ENCODE peak calls at places on chromosomes 16 and 17, in six cellular contexts. One of them, this sample, is unnamed. For H3K4me1, the result is how much of the 10 kb centered on the place peaks cover.

GRCh38 chr17:21548236-21548635 is 144.1 kb upstream of the KCNJ18 start:
- DNase-seq in mucosa of descending colon: no peak
- DNase-seq in BE2C: no peak
- DNase-seq in right cardiac atrium: no peak
- DNase-seq in upper lobe of left lung: no peak
- DNase-seq in adipocyte: peak
- DNase-seq in this sample: no peak

GRCh38 chr16:50846511-50846910 is 104.6 kb downstream of the CYLD start:
- DNase-seq in right cardiac atrium: no peak
- DNase-seq in adipocyte: no peak
- DNase-seq in BE2C: no peak
- DNase-seq in upper lobe of left lung: no peak
- DNase-seq in mucosa of descending colon: no peak
- DNase-seq in this sample: no peak

GRCh38 chr16:84635702-84636101 is 12.6 kb upstream of the KLHL36 start:
- DNase-seq in mucosa of descending colon: no peak
- DNase-seq in upper lobe of left lung: no peak
- DNase-seq in adipocyte: no peak
- DNase-seq in BE2C: no peak
- DNase-seq in right cardiac atrium: no peak
- DNase-seq in this sample: no peak

GRCh38 chr17:20246692-20247091 is 220.6 kb downstream of the LGALS9B start:
- DNase-seq in adipocyte: no peak
- DNase-seq in mucosa of descending colon: no peak
- DNase-seq in BE2C: no peak
- DNase-seq in upper lobe of left lung: no peak
- DNase-seq in right cardiac atrium: no peak
- DNase-seq in this sample: no peak

GRCh38 chr16:263182-263774 is 12.5 kb downstream of the RGS11 start:
- DNase-seq in upper lobe of left lung: peak
- DNase-seq in mucosa of descending colon: no peak
- DNase-seq in adipocyte: no peak
- DNase-seq in right cardiac atrium: no peak
- DNase-seq in BE2C: no peak
- DNase-seq in this sample: peak

GRCh38 chr17:48002208-48002919 is 31.5 kb downstream of the CDK5RAP3 start:
- DNase-seq in right cardiac atrium: no peak
- DNase-seq in BE2C: peak
- DNase-seq in upper lobe of left lung: no peak
- DNase-seq in mucosa of descending colon: no peak
- DNase-seq in adipocyte: peak
- DNase-seq in this sample: peak

GRCh38 chr17:8189041-8189710 is 804 bp downstream of the BORCS6 start:
- DNase-seq in adipocyte: no peak
- DNase-seq in upper lobe of left lung: no peak
- DNase-seq in mucosa of descending colon: peak
- DNase-seq in BE2C: peak
- DNase-seq in right cardiac atrium: peak
- DNase-seq in this sample: peak

GRCh38 chr16:79653337-79654000 is 52.9 kb upstream of the MAF start:
- DNase-seq in adipocyte: no peak
- DNase-seq in mucosa of descending colon: peak
- DNase-seq in upper lobe of left lung: no peak
- DNase-seq in right cardiac atrium: peak
- DNase-seq in BE2C: no peak
- DNase-seq in this sample: no peak

GRCh38 chr17:67663445-67663844 is 54.3 kb upstream of the NOL11 start:
- DNase-seq in upper lobe of left lung: no peak
- DNase-seq in adipocyte: no peak
- DNase-seq in BE2C: no peak
- DNase-seq in right cardiac atrium: no peak
- DNase-seq in mucosa of descending colon: no peak
- DNase-seq in this sample: no peak

GRCh38 chr17:48642059-48642842 is 16.1 kb upstream of the HOXB9 start:
- DNase-seq in right cardiac atrium: no peak
- DNase-seq in BE2C: no peak
- DNase-seq in adipocyte: no peak
- DNase-seq in upper lobe of left lung: peak
- DNase-seq in mucosa of descending colon: peak
- DNase-seq in this sample: peak

GRCh38 chr17:61081959-61082358 is 317.7 kb upstream of the TBX2 start:
- DNase-seq in BE2C: no peak
- DNase-seq in upper lobe of left lung: no peak
- DNase-seq in mucosa of descending colon: no peak
- DNase-seq in right cardiac atrium: no peak
- DNase-seq in adipocyte: no peak
- DNase-seq in this sample: no peak

GRCh38 chr17:9928601-9929341 is 23.7 kb upstream of the RCVRN start:
- DNase-seq in right cardiac atrium: no peak
- DNase-seq in adipocyte: peak
- DNase-seq in BE2C: no peak
- DNase-seq in upper lobe of left lung: no peak
- DNase-seq in mucosa of descending colon: no peak
- DNase-seq in this sample: no peak

GRCh38 chr16:22814330-22815105 is 556 bp downstream of the HS3ST2 start:
- DNase-seq in adipocyte: no peak
- DNase-seq in mucosa of descending colon: no peak
- DNase-seq in upper lobe of left lung: peak
- DNase-seq in BE2C: peak
- DNase-seq in right cardiac atrium: peak
- DNase-seq in this sample: peak

GRCh38 chr16:180101-180920 is at the start of gene HBQ1:
- DNase-seq in mucosa of descending colon: no peak
- DNase-seq in BE2C: peak
- DNase-seq in right cardiac atrium: no peak
- DNase-seq in upper lobe of left lung: peak
- DNase-seq in adipocyte: peak
- DNase-seq in this sample: peak

GRCh38 chr16:82509636-82510035 is 117.1 kb upstream of the CDH13 start:
- DNase-seq in BE2C: no peak
- DNase-seq in upper lobe of left lung: peak
- DNase-seq in adipocyte: no peak
- DNase-seq in mucosa of descending colon: no peak
- DNase-seq in right cardiac atrium: no peak
- DNase-seq in this sample: no peak

GRCh38 chr16:25005445-25006306 is 9.5 kb downstream of the ARHGAP17 start:
- DNase-seq in right cardiac atrium: no peak
- DNase-seq in upper lobe of left lung: no peak
- DNase-seq in BE2C: no peak
- DNase-seq in adipocyte: peak
- DNase-seq in mucosa of descending colon: no peak
- DNase-seq in this sample: no peak

GRCh38 chr16:25010542-25010941 is 4.6 kb downstream of the ARHGAP17 start:
- DNase-seq in BE2C: no peak
- DNase-seq in upper lobe of left lung: no peak
- DNase-seq in mucosa of descending colon: no peak
- DNase-seq in adipocyte: no peak
- DNase-seq in right cardiac atrium: no peak
- DNase-seq in this sample: no peak

GRCh38 chr16:25009822-25010221 is 5.3 kb downstream of the ARHGAP17 start:
- DNase-seq in upper lobe of left lung: no peak
- DNase-seq in adipocyte: no peak
- DNase-seq in BE2C: no peak
- DNase-seq in mucosa of descending colon: no peak
- DNase-seq in right cardiac atrium: no peak
- DNase-seq in this sample: no peak

GRCh38 chr16:25007284-25007984 is 7.7 kb downstream of the ARHGAP17 start:
- DNase-seq in adipocyte: peak
- DNase-seq in BE2C: no peak
- DNase-seq in right cardiac atrium: no peak
- DNase-seq in mucosa of descending colon: no peak
- DNase-seq in upper lobe of left lung: no peak
- DNase-seq in this sample: peak

GRCh38 chr16:25006504-25007055 is 8.6 kb downstream of the ARHGAP17 start:
- DNase-seq in BE2C: peak
- DNase-seq in mucosa of descending colon: no peak
- DNase-seq in adipocyte: peak
- DNase-seq in right cardiac atrium: no peak
- DNase-seq in upper lobe of left lung: no peak
- DNase-seq in this sample: no peak
- H3K4me1 ChIP-seq in BE2C: under half
- H3K4me1 ChIP-seq in mucosa of descending colon: under half
- H3K4me1 ChIP-seq in adipocyte: under half
- H3K4me1 ChIP-seq in right cardiac atrium: under half
- H3K4me1 ChIP-seq in upper lobe of left lung: half or more
- H3K4me1 ChIP-seq in this sample: half or more

DNA sequence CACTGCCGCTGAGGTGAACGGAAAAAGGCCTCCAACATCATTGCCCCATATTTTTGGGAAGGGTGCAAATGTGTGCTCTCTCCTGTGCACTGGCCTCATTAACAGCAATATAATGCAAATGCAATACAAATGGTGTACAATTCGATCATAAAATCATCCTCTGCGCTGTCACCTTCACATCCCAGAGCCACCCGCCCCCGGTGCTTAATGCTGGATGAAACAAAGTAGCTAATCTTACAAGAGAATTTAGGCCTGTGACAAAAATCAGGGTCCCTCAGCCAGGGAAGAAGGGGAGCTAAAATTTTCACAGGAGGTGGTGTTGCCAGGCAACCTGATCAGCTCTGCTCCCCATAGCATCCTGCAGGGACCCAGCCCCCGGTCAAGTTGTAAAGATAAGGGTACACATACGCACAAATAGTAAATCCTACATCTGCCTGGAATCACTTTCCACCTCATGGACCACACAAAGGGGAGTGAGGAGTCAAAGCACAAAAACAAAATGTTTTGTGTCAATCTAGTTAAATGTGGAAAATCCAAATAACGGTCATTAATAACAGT is 3.0 kb downstream of the TBC1D16 start:
- DNase-seq in adipocyte: no peak
- DNase-seq in upper lobe of left lung: no peak
- DNase-seq in mucosa of descending colon: peak
- DNase-seq in BE2C: no peak
- DNase-seq in right cardiac atrium: no peak
- DNase-seq in this sample: peak
- H3K4me1 ChIP-seq in adipocyte: half or more
- H3K4me1 ChIP-seq in upper lobe of left lung: half or more
- H3K4me1 ChIP-seq in mucosa of descending colon: under half
- H3K4me1 ChIP-seq in BE2C: under half
- H3K4me1 ChIP-seq in right cardiac atrium: under half
- H3K4me1 ChIP-seq in this sample: under half

DNA sequence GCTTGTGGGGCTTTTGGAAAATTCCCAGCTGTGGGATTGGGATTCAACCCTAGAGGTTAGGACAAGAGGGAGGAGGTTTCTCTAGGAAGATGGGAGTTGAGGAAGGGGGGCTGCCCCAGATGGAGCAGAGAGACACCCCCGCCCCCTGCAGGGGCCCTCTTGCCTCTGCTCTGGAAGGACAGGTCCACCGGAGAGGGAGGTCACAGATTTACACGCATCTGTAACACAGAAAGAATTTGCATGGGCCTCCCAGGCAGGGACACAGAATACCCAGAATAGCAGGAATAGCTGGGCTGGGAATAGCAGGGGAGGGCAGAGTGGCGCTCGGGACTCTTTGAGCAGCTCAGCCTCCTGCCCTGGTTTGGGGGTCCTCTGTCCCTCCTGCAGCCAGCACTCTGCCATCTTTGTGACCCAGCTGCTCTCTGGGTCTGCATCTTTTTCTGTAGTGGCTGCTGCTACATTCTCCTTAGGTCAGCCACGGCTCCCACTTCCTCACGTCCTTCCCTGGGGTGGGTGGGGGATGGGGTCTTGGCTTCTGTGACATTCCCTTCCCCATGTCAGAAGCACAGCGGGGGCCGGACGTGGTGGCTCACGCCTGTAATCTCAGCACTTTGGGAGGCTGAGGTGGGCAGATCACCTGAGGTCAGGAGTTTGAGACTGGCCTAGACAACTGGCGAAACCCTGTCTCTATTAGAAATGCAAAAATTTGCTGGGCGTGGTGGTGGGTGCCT is 33.9 kb upstream of the PLLP start:
- DNase-seq in BE2C: no peak
- DNase-seq in adipocyte: peak
- DNase-seq in upper lobe of left lung: no peak
- DNase-seq in mucosa of descending colon: no peak
- DNase-seq in right cardiac atrium: no peak
- DNase-seq in this sample: peak
- H3K4me1 ChIP-seq in BE2C: under half
- H3K4me1 ChIP-seq in adipocyte: under half
- H3K4me1 ChIP-seq in upper lobe of left lung: under half
- H3K4me1 ChIP-seq in mucosa of descending colon: under half
- H3K4me1 ChIP-seq in right cardiac atrium: under half
- H3K4me1 ChIP-seq in this sample: under half

GRCh38 chr17:80718428-80718827 is 173.8 kb downstream of the RPTOR start:
- DNase-seq in adipocyte: no peak
- DNase-seq in mucosa of descending colon: no peak
- DNase-seq in right cardiac atrium: no peak
- DNase-seq in BE2C: no peak
- DNase-seq in upper lobe of left lung: no peak
- DNase-seq in this sample: no peak

GRCh38 chr17:80722656-80723055 is 178.0 kb downstream of the RPTOR start:
- DNase-seq in right cardiac atrium: no peak
- DNase-seq in upper lobe of left lung: no peak
- DNase-seq in BE2C: no peak
- DNase-seq in mucosa of descending colon: no peak
- DNase-seq in adipocyte: no peak
- DNase-seq in this sample: no peak

GRCh38 chr17:80719449-80719848 is 174.8 kb downstream of the RPTOR start:
- DNase-seq in upper lobe of left lung: no peak
- DNase-seq in right cardiac atrium: no peak
- DNase-seq in BE2C: no peak
- DNase-seq in mucosa of descending colon: no peak
- DNase-seq in adipocyte: no peak
- DNase-seq in this sample: no peak

GRCh38 chr17:80717661-80718060 is 173.0 kb downstream of the RPTOR start:
- DNase-seq in right cardiac atrium: no peak
- DNase-seq in mucosa of descending colon: no peak
- DNase-seq in adipocyte: no peak
- DNase-seq in upper lobe of left lung: no peak
- DNase-seq in BE2C: no peak
- DNase-seq in this sample: no peak

DNA sequence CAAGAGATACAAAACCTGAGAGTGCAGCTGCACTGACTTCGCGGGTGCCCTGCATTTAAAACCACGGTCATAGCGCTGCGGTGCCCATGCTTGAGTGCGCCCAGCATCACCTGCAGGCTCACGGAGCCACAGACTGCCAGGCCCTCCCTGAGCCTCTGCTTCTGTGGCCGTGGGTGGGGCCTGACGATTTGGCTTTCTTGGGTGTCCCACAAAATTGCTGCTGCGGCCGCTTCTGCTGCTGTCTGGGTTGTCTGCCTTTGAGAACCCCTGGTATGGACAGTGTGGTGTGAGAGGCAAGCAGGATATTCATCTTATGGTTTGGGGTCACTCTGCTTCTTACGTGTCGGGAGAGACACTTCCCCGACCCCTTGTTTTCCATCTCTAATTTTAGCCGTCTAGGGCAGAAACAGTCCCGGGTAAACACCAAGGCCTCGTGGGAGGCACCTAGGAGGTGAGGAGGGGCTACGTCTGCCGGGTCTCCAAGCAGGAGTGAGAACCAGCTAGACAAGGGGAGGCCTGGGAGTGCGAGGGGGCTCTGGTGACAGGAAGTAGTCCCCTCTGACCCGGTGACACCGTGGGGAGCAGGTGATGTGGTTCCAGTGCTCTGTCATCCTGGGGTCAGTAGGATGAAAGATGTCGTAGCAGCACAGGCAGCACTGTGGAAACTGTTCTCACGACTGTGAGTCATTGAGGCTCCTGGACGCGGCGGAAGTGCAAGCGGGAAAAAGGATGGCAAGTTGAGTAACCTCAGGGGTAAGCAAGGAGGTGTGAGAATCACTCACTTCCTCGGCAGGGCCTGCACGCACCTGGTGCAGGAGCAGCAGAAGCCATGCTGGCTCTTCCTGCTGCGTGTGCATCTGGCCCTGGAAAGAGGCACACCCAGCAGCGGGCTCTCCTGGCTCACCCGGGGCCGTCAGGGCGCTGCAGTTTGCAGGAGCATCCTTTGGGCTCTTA is 176.3 kb downstream of the RPTOR start:
- DNase-seq in upper lobe of left lung: peak
- DNase-seq in right cardiac atrium: no peak
- DNase-seq in BE2C: no peak
- DNase-seq in mucosa of descending colon: peak
- DNase-seq in adipocyte: no peak
- DNase-seq in this sample: no peak
- H3K4me1 ChIP-seq in upper lobe of left lung: under half
- H3K4me1 ChIP-seq in right cardiac atrium: under half
- H3K4me1 ChIP-seq in BE2C: under half
- H3K4me1 ChIP-seq in mucosa of descending colon: under half
- H3K4me1 ChIP-seq in adipocyte: under half
- H3K4me1 ChIP-seq in this sample: under half